ENCODE peak calls at places on chromosomes 11 and 22, in nine cellular contexts. One of them, this sample, is unnamed.

GRCh38 chr11:76787271-76787670 is 4.1 kb downstream of the TSKU start:
- DNase-seq in gastrocnemius medialis: no peak
- DNase-seq in fibroblast of lung: no peak
- DNase-seq in A549: no peak
- DNase-seq in mucosa of descending colon: no peak
- DNase-seq in neural crest cell: no peak
- DNase-seq in H1: no peak
- DNase-seq in left ventricle myocardium inferior: no peak
- DNase-seq in astrocyte of the spinal cord: no peak
- DNase-seq in this sample: no peak

GRCh38 chr22:46684706-46685105 is 53.3 kb downstream of the CERK start:
- DNase-seq in gastrocnemius medialis: no peak
- DNase-seq in fibroblast of lung: no peak
- DNase-seq in A549: no peak
- DNase-seq in mucosa of descending colon: no peak
- DNase-seq in neural crest cell: no peak
- DNase-seq in H1: no peak
- DNase-seq in left ventricle myocardium inferior: peak
- DNase-seq in astrocyte of the spinal cord: no peak
- DNase-seq in this sample: no peak

GRCh38 chr11:46006418-46007070 is 84.1 kb downstream of the LARGE2 start:
- DNase-seq in gastrocnemius medialis: no peak
- DNase-seq in fibroblast of lung: peak
- DNase-seq in A549: peak
- DNase-seq in mucosa of descending colon: peak
- DNase-seq in neural crest cell: peak
- DNase-seq in H1: no peak
- DNase-seq in left ventricle myocardium inferior: no peak
- DNase-seq in astrocyte of the spinal cord: peak
- DNase-seq in this sample: no peak

GRCh38 chr11:45333506-45333971 is 47.4 kb upstream of the SYT13 start:
- DNase-seq in gastrocnemius medialis: no peak
- DNase-seq in fibroblast of lung: peak
- DNase-seq in A549: peak
- DNase-seq in mucosa of descending colon: peak
- DNase-seq in neural crest cell: no peak
- DNase-seq in H1: peak
- DNase-seq in left ventricle myocardium inferior: peak
- DNase-seq in astrocyte of the spinal cord: peak
- DNase-seq in this sample: peak

GRCh38 chr11:47436726-47437125 is 10.5 kb upstream of the PSMC3 start:
- DNase-seq in gastrocnemius medialis: no peak
- DNase-seq in fibroblast of lung: no peak
- DNase-seq in A549: no peak
- DNase-seq in mucosa of descending colon: no peak
- DNase-seq in neural crest cell: no peak
- DNase-seq in H1: no peak
- DNase-seq in left ventricle myocardium inferior: no peak
- DNase-seq in astrocyte of the spinal cord: no peak
- DNase-seq in this sample: no peak

GRCh38 chr22:45671051-45671782 is 417 bp upstream of the ATXN10 start:
- DNase-seq in gastrocnemius medialis: no peak
- DNase-seq in fibroblast of lung: no peak
- DNase-seq in A549: no peak
- DNase-seq in mucosa of descending colon: no peak
- DNase-seq in neural crest cell: peak
- DNase-seq in H1: no peak
- DNase-seq in left ventricle myocardium inferior: no peak
- DNase-seq in astrocyte of the spinal cord: no peak
- DNase-seq in this sample: no peak

GRCh38 chr11:1158681-1159525 is 1.1 kb downstream of the MUC5AC start:
- DNase-seq in gastrocnemius medialis: no peak
- DNase-seq in fibroblast of lung: no peak
- DNase-seq in A549: no peak
- DNase-seq in mucosa of descending colon: no peak
- DNase-seq in neural crest cell: no peak
- DNase-seq in H1: no peak
- DNase-seq in left ventricle myocardium inferior: no peak
- DNase-seq in astrocyte of the spinal cord: no peak
- DNase-seq in this sample: no peak

GRCh38 chr11:111947143-111947542 is 10.0 kb downstream of the DIXDC1 start:
- DNase-seq in gastrocnemius medialis: no peak
- DNase-seq in fibroblast of lung: no peak
- DNase-seq in A549: no peak
- DNase-seq in mucosa of descending colon: no peak
- DNase-seq in neural crest cell: no peak
- DNase-seq in H1: no peak
- DNase-seq in left ventricle myocardium inferior: no peak
- DNase-seq in astrocyte of the spinal cord: no peak
- DNase-seq in this sample: no peak

GRCh38 chr11:118252688-118253087 is 523 bp upstream of the MPZL3 start:
- DNase-seq in gastrocnemius medialis: no peak
- DNase-seq in fibroblast of lung: no peak
- DNase-seq in A549: no peak
- DNase-seq in mucosa of descending colon: no peak
- DNase-seq in neural crest cell: no peak
- DNase-seq in H1: no peak
- DNase-seq in left ventricle myocardium inferior: no peak
- DNase-seq in astrocyte of the spinal cord: no peak
- DNase-seq in this sample: no peak

GRCh38 chr11:19843106-19843505 is 130.5 kb downstream of the NAV2 start:
- DNase-seq in gastrocnemius medialis: no peak
- DNase-seq in fibroblast of lung: no peak
- DNase-seq in A549: no peak
- DNase-seq in mucosa of descending colon: no peak
- DNase-seq in neural crest cell: no peak
- DNase-seq in H1: no peak
- DNase-seq in left ventricle myocardium inferior: no peak
- DNase-seq in astrocyte of the spinal cord: no peak
- DNase-seq in this sample: no peak

GRCh38 chr22:50304528-50305392 is 2.7 kb downstream of the PLXNB2 start:
- DNase-seq in gastrocnemius medialis: no peak
- DNase-seq in fibroblast of lung: peak
- DNase-seq in A549: peak
- DNase-seq in mucosa of descending colon: peak
- DNase-seq in neural crest cell: no peak
- DNase-seq in H1: no peak
- DNase-seq in left ventricle myocardium inferior: no peak
- DNase-seq in astrocyte of the spinal cord: peak
- DNase-seq in this sample: no peak

GRCh38 chr11:121451982-121452608 is at the start of gene SORL1:
- DNase-seq in gastrocnemius medialis: no peak
- DNase-seq in fibroblast of lung: peak
- DNase-seq in A549: peak
- DNase-seq in mucosa of descending colon: peak
- DNase-seq in neural crest cell: peak
- DNase-seq in H1: peak
- DNase-seq in left ventricle myocardium inferior: peak
- DNase-seq in astrocyte of the spinal cord: peak
- DNase-seq in this sample: no peak

GRCh38 chr11:123373754-123374621 is 56.1 kb upstream of the GRAMD1B start:
- DNase-seq in gastrocnemius medialis: no peak
- DNase-seq in fibroblast of lung: no peak
- DNase-seq in A549: no peak
- DNase-seq in mucosa of descending colon: no peak
- DNase-seq in neural crest cell: no peak
- DNase-seq in H1: no peak
- DNase-seq in left ventricle myocardium inferior: no peak
- DNase-seq in astrocyte of the spinal cord: no peak
- DNase-seq in this sample: no peak

GRCh38 chr11:89182773-89183172 is 5.1 kb downstream of the TYR start:
- DNase-seq in gastrocnemius medialis: no peak
- DNase-seq in fibroblast of lung: peak
- DNase-seq in A549: no peak
- DNase-seq in mucosa of descending colon: no peak
- DNase-seq in neural crest cell: no peak
- DNase-seq in H1: no peak
- DNase-seq in left ventricle myocardium inferior: no peak
- DNase-seq in astrocyte of the spinal cord: peak
- DNase-seq in this sample: no peak

GRCh38 chr11:115264278-115264677 is 239.9 kb downstream of the CADM1 start:
- DNase-seq in gastrocnemius medialis: no peak
- DNase-seq in fibroblast of lung: no peak
- DNase-seq in A549: no peak
- DNase-seq in mucosa of descending colon: no peak
- DNase-seq in neural crest cell: no peak
- DNase-seq in H1: no peak
- DNase-seq in left ventricle myocardium inferior: no peak
- DNase-seq in astrocyte of the spinal cord: no peak
- DNase-seq in this sample: no peak

GRCh38 chr11:101453682-101454081 is 130.1 kb downstream of the TRPC6 start:
- DNase-seq in gastrocnemius medialis: no peak
- DNase-seq in fibroblast of lung: peak
- DNase-seq in A549: no peak
- DNase-seq in mucosa of descending colon: no peak
- DNase-seq in neural crest cell: no peak
- DNase-seq in H1: no peak
- DNase-seq in left ventricle myocardium inferior: no peak
- DNase-seq in astrocyte of the spinal cord: peak
- DNase-seq in this sample: no peak

GRCh38 chr11:125202362-125202880 is 37.9 kb downstream of the PKNOX2 start:
- DNase-seq in gastrocnemius medialis: no peak
- DNase-seq in fibroblast of lung: no peak
- DNase-seq in A549: no peak
- DNase-seq in mucosa of descending colon: no peak
- DNase-seq in neural crest cell: no peak
- DNase-seq in H1: no peak
- DNase-seq in left ventricle myocardium inferior: no peak
- DNase-seq in astrocyte of the spinal cord: no peak
- DNase-seq in this sample: no peak

DNA sequence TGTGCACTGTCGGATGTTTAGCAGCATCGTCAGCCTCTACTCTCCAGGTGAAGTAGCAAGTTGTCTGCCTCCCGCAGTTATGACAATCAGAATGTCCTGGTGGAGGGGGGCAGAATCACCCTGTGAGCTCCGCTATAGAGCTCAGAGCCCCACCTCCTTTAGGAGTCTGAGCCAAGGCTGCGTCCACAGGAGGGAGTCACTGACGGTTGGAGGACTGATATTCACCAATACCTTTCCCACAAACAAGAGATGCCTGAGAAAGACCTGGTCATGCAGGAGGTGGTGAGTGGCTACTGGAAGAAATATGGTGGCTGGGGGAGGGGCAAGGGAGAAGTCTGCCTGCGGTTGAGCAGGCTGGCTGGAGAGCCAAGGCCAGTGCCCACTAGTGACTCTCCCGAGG is 41.7 kb upstream of the ADA2 start:
- DNase-seq in gastrocnemius medialis: no peak
- DNase-seq in fibroblast of lung: no peak
- DNase-seq in A549: no peak
- DNase-seq in mucosa of descending colon: no peak
- DNase-seq in neural crest cell: peak
- DNase-seq in H1: no peak
- DNase-seq in left ventricle myocardium inferior: no peak
- DNase-seq in astrocyte of the spinal cord: no peak
- DNase-seq in this sample: no peak
- TF ChIP-seq CTCF in gastrocnemius medialis: no peak
- TF ChIP-seq CTCF in fibroblast of lung: no peak
- TF ChIP-seq CTCF in A549: no peak
- TF ChIP-seq CTCF in mucosa of descending colon: no peak
- TF ChIP-seq CTCF in neural crest cell: no peak
- TF ChIP-seq CTCF in H1: peak
- TF ChIP-seq CTCF in left ventricle myocardium inferior: no peak
- TF ChIP-seq CTCF in astrocyte of the spinal cord: no peak
- TF ChIP-seq CTCF in this sample: no peak

GRCh38 chr11:7490535-7490934 is 5.2 kb downstream of the OLFML1 start:
- DNase-seq in gastrocnemius medialis: no peak
- DNase-seq in fibroblast of lung: no peak
- DNase-seq in A549: no peak
- DNase-seq in mucosa of descending colon: no peak
- DNase-seq in neural crest cell: no peak
- DNase-seq in H1: no peak
- DNase-seq in left ventricle myocardium inferior: no peak
- DNase-seq in astrocyte of the spinal cord: no peak
- DNase-seq in this sample: no peak
- TF ChIP-seq CTCF in gastrocnemius medialis: no peak
- TF ChIP-seq CTCF in fibroblast of lung: peak
- TF ChIP-seq CTCF in A549: no peak
- TF ChIP-seq CTCF in mucosa of descending colon: no peak
- TF ChIP-seq CTCF in neural crest cell: no peak
- TF ChIP-seq CTCF in H1: no peak
- TF ChIP-seq CTCF in left ventricle myocardium inferior: no peak
- TF ChIP-seq CTCF in astrocyte of the spinal cord: no peak
- TF ChIP-seq CTCF in this sample: no peak

DNA sequence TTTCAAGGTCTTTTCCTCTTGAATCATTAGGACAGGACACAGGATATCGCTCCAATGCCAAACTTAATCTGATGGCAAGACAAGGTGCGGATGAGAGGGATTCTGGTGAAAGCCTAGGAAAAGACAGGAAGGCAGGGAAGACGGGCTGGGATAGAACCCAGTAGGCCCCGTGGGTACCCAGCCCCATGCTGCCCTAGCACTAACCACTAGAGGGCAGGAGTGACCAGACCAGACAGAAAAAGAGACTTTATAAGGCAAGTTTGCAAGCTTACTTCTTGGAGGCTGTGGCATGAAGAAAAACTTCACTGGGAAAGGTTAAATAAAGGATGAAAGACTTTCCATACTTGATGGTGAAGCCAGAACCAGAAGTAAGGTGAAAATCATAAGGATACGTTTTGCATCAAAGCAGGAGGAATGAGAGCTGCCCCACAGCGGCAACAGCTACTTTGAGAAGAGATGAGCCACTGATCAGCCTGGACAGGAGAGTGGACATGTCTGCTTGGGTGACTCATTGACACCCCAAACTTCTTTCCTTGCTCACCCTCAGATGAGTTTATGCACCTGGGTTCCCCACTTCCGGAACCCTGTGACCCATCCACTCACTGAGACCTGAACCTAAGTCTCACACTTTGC is 39.8 kb downstream of the SYN3 start:
- DNase-seq in gastrocnemius medialis: no peak
- DNase-seq in fibroblast of lung: peak
- DNase-seq in A549: peak
- DNase-seq in mucosa of descending colon: peak
- DNase-seq in neural crest cell: peak
- DNase-seq in H1: peak
- DNase-seq in left ventricle myocardium inferior: peak
- DNase-seq in astrocyte of the spinal cord: peak
- DNase-seq in this sample: peak
- TF ChIP-seq CTCF in gastrocnemius medialis: peak
- TF ChIP-seq CTCF in fibroblast of lung: peak
- TF ChIP-seq CTCF in A549: peak
- TF ChIP-seq CTCF in mucosa of descending colon: peak
- TF ChIP-seq CTCF in neural crest cell: peak
- TF ChIP-seq CTCF in H1: peak
- TF ChIP-seq CTCF in left ventricle myocardium inferior: peak
- TF ChIP-seq CTCF in astrocyte of the spinal cord: peak
- TF ChIP-seq CTCF in this sample: peak

DNA sequence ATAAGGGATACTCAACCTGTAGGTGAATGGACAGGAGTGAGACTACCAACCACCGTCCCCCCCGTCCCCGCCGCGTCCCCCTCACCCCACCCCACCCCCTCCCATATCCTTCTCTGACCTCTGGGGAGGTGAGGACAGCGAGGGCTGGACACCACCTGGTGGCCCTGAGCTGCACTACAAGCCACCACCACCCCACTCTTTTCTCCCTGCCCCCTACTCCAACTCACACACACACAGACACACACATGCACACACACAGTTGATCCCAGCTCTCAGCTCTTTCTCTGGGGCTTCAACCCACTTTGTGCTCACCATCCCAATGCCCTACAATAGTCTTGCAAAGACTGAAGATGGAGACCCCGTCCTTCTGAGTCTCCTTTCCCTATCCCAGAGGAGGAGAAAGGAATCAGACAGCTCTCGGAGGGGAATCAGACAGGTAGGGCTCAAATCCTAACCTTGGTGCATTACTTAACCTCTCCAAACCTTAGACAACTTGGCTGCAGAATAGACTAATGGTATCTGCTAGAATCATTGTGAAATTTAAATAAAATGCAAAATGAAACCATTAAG is 100.8 kb downstream of the PDE2A start:
- DNase-seq in gastrocnemius medialis: no peak
- DNase-seq in fibroblast of lung: peak
- DNase-seq in A549: peak
- DNase-seq in mucosa of descending colon: peak
- DNase-seq in neural crest cell: peak
- DNase-seq in H1: peak
- DNase-seq in left ventricle myocardium inferior: no peak
- DNase-seq in astrocyte of the spinal cord: peak
- DNase-seq in this sample: no peak
- TF ChIP-seq CTCF in gastrocnemius medialis: peak
- TF ChIP-seq CTCF in fibroblast of lung: peak
- TF ChIP-seq CTCF in A549: peak
- TF ChIP-seq CTCF in mucosa of descending colon: peak
- TF ChIP-seq CTCF in neural crest cell: peak
- TF ChIP-seq CTCF in H1: peak
- TF ChIP-seq CTCF in left ventricle myocardium inferior: peak
- TF ChIP-seq CTCF in astrocyte of the spinal cord: peak
- TF ChIP-seq CTCF in this sample: peak

This sample was measured in osteocyte.